ENCODE peak calls at places on chromosomes 3 and 15, in seven cellular contexts. One of them, this sample, is unnamed.

GRCh38 chr3:188752850-188753249 is 418.9 kb upstream of the TPRG1 start:
- DNase-seq in HFFc6: no peak
- DNase-seq in endothelial cell: no peak
- DNase-seq in adrenal gland: no peak
- DNase-seq in tibial nerve: no peak
- DNase-seq in HFF-Myc: no peak
- DNase-seq in GM20000: no peak
- DNase-seq in this sample: no peak

GRCh38 chr15:31145271-31145911 is 43.9 kb upstream of the TRPM1 start:
- DNase-seq in endothelial cell: no peak
- DNase-seq in adrenal gland: no peak
- DNase-seq in HFFc6: peak; percentile 26
- DNase-seq in tibial nerve: no peak
- DNase-seq in HFF-Myc: no peak
- DNase-seq in GM20000: no peak
- DNase-seq in this sample: no peak

GRCh38 chr3:126476166-126476975 is 680 bp upstream of the ZXDC start:
- DNase-seq in HFFc6: no peak
- DNase-seq in adrenal gland: peak; percentile 75
- DNase-seq in HFF-Myc: no peak
- DNase-seq in tibial nerve: peak; percentile 47
- DNase-seq in GM20000: no peak
- DNase-seq in endothelial cell: peak; percentile 39
- DNase-seq in this sample: peak; percentile 63

GRCh38 chr3:172312006-172312405 is 136.2 kb downstream of the GHSR start:
- DNase-seq in tibial nerve: no peak
- DNase-seq in adrenal gland: no peak
- DNase-seq in HFFc6: no peak
- DNase-seq in endothelial cell: no peak
- DNase-seq in HFF-Myc: no peak
- DNase-seq in GM20000: no peak
- DNase-seq in this sample: no peak

GRCh38 chr3:143849854-143850549 is 1.7 kb upstream of the SLC9A9 start:
- DNase-seq in tibial nerve: no peak
- DNase-seq in adrenal gland: no peak
- DNase-seq in HFF-Myc: peak; percentile 73
- DNase-seq in HFFc6: peak; percentile 16
- DNase-seq in endothelial cell: no peak
- DNase-seq in GM20000: no peak
- DNase-seq in this sample: no peak

GRCh38 chr3:155629006-155629405 is 115.9 kb downstream of the PLCH1 start:
- DNase-seq in GM20000: no peak
- DNase-seq in endothelial cell: no peak
- DNase-seq in HFFc6: no peak
- DNase-seq in HFF-Myc: no peak
- DNase-seq in tibial nerve: no peak
- DNase-seq in adrenal gland: no peak
- DNase-seq in this sample: no peak

GRCh38 chr3:25555695-25556094 is 109.0 kb downstream of the TOP2B start:
- DNase-seq in HFFc6: no peak
- DNase-seq in tibial nerve: no peak
- DNase-seq in adrenal gland: no peak
- DNase-seq in endothelial cell: no peak
- DNase-seq in GM20000: no peak
- DNase-seq in HFF-Myc: no peak
- DNase-seq in this sample: no peak

GRCh38 chr3:127851899-127852298 is 29.6 kb upstream of the MGLL start:
- DNase-seq in HFF-Myc: no peak
- DNase-seq in GM20000: no peak
- DNase-seq in endothelial cell: no peak
- DNase-seq in adrenal gland: no peak
- DNase-seq in HFFc6: no peak
- DNase-seq in tibial nerve: no peak
- DNase-seq in this sample: no peak

GRCh38 chr3:149004622-149005021 is 13.3 kb downstream of the GYG1 start:
- DNase-seq in adrenal gland: no peak
- DNase-seq in HFFc6: peak; percentile 43
- DNase-seq in endothelial cell: no peak
- DNase-seq in tibial nerve: no peak
- DNase-seq in HFF-Myc: no peak
- DNase-seq in GM20000: no peak
- DNase-seq in this sample: no peak

GRCh38 chr3:189165092-189165491 is 6.7 kb upstream of the TPRG1 start:
- DNase-seq in HFFc6: no peak
- DNase-seq in endothelial cell: no peak
- DNase-seq in adrenal gland: no peak
- DNase-seq in HFF-Myc: no peak
- DNase-seq in GM20000: no peak
- DNase-seq in tibial nerve: no peak
- DNase-seq in this sample: no peak

GRCh38 chr3:196641278-196642058 is 2.0 kb downstream of the NRROS start:
- DNase-seq in HFFc6: no peak
- DNase-seq in tibial nerve: no peak
- DNase-seq in endothelial cell: no peak
- DNase-seq in HFF-Myc: no peak
- DNase-seq in adrenal gland: no peak
- DNase-seq in GM20000: no peak
- DNase-seq in this sample: no peak

GRCh38 chr15:89455535-89455934 is 40.8 kb downstream of the RHCG start:
- DNase-seq in GM20000: no peak
- DNase-seq in adrenal gland: no peak
- DNase-seq in endothelial cell: no peak
- DNase-seq in HFFc6: no peak
- DNase-seq in tibial nerve: no peak
- DNase-seq in HFF-Myc: no peak
- DNase-seq in this sample: no peak

GRCh38 chr3:45498532-45498931 is 96.0 kb upstream of the LIMD1 start:
- DNase-seq in adrenal gland: no peak
- DNase-seq in tibial nerve: no peak
- DNase-seq in endothelial cell: no peak
- DNase-seq in HFFc6: no peak
- DNase-seq in GM20000: no peak
- DNase-seq in HFF-Myc: no peak
- DNase-seq in this sample: no peak

GRCh38 chr3:186514296-186515002 is 29.7 kb downstream of the CRYGS start:
- DNase-seq in HFFc6: no peak
- DNase-seq in adrenal gland: no peak
- DNase-seq in endothelial cell: peak; percentile 18
- DNase-seq in HFF-Myc: no peak
- DNase-seq in GM20000: no peak
- DNase-seq in tibial nerve: no peak
- DNase-seq in this sample: no peak

GRCh38 chr3:137460944-137461343 is 303.2 kb upstream of the SOX14 start:
- DNase-seq in GM20000: no peak
- DNase-seq in HFFc6: no peak
- DNase-seq in endothelial cell: no peak
- DNase-seq in HFF-Myc: no peak
- DNase-seq in adrenal gland: no peak
- DNase-seq in tibial nerve: no peak
- DNase-seq in this sample: no peak

GRCh38 chr3:159032311-159032710 is 230.5 kb downstream of the MFSD1 start:
- DNase-seq in endothelial cell: no peak
- DNase-seq in HFF-Myc: no peak
- DNase-seq in tibial nerve: no peak
- DNase-seq in HFFc6: no peak
- DNase-seq in adrenal gland: no peak
- DNase-seq in GM20000: no peak
- DNase-seq in this sample: no peak

GRCh38 chr15:73982251-73982962 is 9.7 kb downstream of the STOML1 start:
- DNase-seq in adrenal gland: peak; percentile 87
- DNase-seq in GM20000: no peak
- DNase-seq in tibial nerve: peak; percentile 61
- DNase-seq in endothelial cell: no peak
- DNase-seq in HFF-Myc: peak; percentile 37
- DNase-seq in HFFc6: peak; percentile 86
- DNase-seq in this sample: peak; percentile 77

DNA sequence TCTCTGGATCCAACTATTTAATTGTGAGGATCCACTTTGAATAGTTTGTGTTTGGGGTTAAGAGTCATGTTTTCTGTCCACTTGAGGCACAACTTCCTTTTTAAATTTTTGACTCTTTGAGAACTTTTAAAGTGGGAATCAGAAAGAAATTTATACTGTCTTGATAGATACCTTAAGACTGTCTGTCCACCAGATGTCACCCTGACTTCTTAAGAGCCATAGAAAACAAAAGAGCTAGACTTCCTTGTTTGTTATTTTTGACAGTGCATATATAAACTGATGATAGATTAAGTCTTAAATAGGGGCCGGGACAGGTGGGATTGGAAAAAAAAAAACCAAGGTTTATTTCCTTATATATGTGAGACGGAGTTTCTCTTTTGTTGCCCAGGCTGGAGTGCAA is 52.1 kb upstream of the WDR72 start:
- DNase-seq in tibial nerve: no peak
- DNase-seq in HFF-Myc: no peak
- DNase-seq in HFFc6: peak; percentile 5
- DNase-seq in GM20000: no peak
- DNase-seq in endothelial cell: no peak
- DNase-seq in adrenal gland: no peak
- DNase-seq in this sample: no peak
- TF ChIP-seq CTCF in tibial nerve: no peak
- TF ChIP-seq CTCF in HFF-Myc: no peak
- TF ChIP-seq CTCF in HFFc6: peak; percentile 21
- TF ChIP-seq CTCF in GM20000: no peak
- TF ChIP-seq CTCF in endothelial cell: no peak
- TF ChIP-seq CTCF in adrenal gland: no peak
- TF ChIP-seq CTCF in this sample: no peak

GRCh38 chr15:101498731-101499480 is 9.4 kb upstream of the PCSK6 start:
- DNase-seq in HFFc6: no peak
- DNase-seq in HFF-Myc: no peak
- DNase-seq in adrenal gland: no peak
- DNase-seq in GM20000: peak; percentile 9
- DNase-seq in endothelial cell: no peak
- DNase-seq in tibial nerve: no peak
- DNase-seq in this sample: no peak
- TF ChIP-seq CTCF in HFFc6: no peak
- TF ChIP-seq CTCF in HFF-Myc: no peak
- TF ChIP-seq CTCF in adrenal gland: no peak
- TF ChIP-seq CTCF in GM20000: no peak
- TF ChIP-seq CTCF in endothelial cell: no peak
- TF ChIP-seq CTCF in tibial nerve: no peak
- TF ChIP-seq CTCF in this sample: no peak

DNA sequence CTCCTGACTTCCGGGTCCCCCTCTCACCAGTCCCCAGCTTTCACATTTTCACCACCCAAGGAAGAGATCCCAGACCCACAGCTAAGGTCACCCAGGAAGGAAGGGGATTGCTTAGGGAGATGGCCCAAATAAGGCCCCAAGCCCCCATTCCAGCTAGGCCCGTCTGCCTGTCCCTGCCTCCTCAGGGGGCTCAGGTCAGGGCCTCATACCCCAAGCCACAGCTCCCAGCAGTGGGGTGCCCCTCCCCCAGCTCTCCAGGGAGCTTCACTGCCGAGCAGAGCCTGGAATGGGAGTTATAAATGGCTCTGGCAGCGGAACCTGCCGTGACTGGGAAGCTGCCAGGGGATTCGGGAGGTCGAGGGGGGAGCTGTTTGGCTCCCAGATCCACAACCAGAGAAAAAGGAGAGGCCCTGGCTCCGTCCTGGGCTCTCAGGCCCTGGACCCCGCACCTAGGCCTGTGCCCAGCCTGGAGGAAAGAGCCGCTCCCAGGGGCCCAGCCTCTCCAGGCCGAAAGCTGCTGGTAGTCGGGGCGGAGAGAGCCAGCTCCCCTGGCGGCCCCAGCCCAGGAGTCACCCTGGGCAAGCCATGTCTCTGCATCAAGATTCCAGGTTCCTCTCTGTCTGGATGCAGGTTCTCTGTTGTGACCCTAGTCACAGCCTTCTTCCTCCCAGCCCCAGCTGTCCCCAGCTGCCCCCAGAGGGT is 550 bp downstream of the CCDC9B start:
- DNase-seq in adrenal gland: peak; percentile 84
- DNase-seq in HFF-Myc: no peak
- DNase-seq in GM20000: no peak
- DNase-seq in endothelial cell: no peak
- DNase-seq in HFFc6: peak; percentile 26
- DNase-seq in tibial nerve: no peak
- DNase-seq in this sample: no peak
- TF ChIP-seq CTCF in adrenal gland: no peak
- TF ChIP-seq CTCF in HFF-Myc: no peak
- TF ChIP-seq CTCF in GM20000: no peak
- TF ChIP-seq CTCF in endothelial cell: no peak
- TF ChIP-seq CTCF in HFFc6: no peak
- TF ChIP-seq CTCF in tibial nerve: no peak
- TF ChIP-seq CTCF in this sample: no peak

DNA sequence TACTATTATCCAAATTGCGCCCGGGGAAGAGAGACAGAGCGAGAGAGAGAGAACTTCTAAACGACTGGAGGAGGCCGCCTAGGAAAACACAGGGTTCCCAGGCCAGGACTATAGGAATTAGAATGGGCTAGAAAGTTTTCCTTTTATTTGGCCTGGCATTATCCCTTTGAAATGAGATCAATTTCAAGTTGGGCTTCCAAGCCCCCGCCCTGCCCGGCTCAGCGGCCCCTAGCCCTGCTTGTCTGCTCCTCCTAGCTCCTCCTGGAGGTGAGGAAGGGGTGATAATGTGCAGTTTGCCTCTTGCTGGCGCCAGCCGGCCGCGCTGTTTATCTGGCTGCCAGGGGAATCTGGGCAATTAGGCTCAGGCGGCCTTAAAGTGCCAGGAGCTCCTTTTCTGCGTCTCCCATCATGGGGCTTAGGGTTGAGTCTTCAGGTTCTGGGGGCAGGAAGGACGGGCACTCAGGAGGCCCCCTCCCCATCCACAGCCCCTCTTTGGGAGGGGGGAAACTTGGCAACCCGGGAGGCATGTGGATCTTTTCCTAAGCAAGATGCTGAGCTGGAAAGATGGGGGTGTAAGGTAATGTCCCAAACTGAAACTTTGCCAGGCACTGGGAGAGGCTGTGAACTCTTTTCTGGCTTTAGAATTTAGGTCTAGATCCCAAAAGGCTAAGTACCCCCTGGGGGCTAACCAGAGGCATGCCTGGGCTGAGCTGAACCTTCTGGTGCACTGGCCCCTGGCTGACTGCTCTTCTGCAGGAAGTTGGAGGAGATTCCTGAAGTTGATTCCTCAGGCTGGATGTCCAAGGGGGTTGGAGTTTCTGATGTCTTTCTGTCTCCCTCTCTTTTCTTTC is 5.5 kb downstream of the SMAD6 start:
- DNase-seq in endothelial cell: peak; percentile 36
- DNase-seq in HFFc6: peak; percentile 25
- DNase-seq in HFF-Myc: no peak
- DNase-seq in tibial nerve: no peak
- DNase-seq in GM20000: no peak
- DNase-seq in adrenal gland: no peak
- DNase-seq in this sample: no peak
- TF ChIP-seq CTCF in endothelial cell: no peak
- TF ChIP-seq CTCF in HFFc6: peak; percentile 45
- TF ChIP-seq CTCF in HFF-Myc: peak; percentile 19
- TF ChIP-seq CTCF in tibial nerve: no peak
- TF ChIP-seq CTCF in GM20000: no peak
- TF ChIP-seq CTCF in adrenal gland: no peak
- TF ChIP-seq CTCF in this sample: no peak

This sample was measured in breast epithelium.